ENCODE peak calls at places on chromosomes 13 and 19, in seven cellular contexts. A is IMR-90, U is T-helper 1 cell, E is iris pigment epithelial cell, D is HAP-1, H is T-helper 9 cell, Z is dorsolateral prefrontal cortex. W is an unnamed sample.

GRCh38 chr19:19582471-19582870 is 36.0 kb downstream of the PBX4 start:
- DNase-seq in A (no peak), U (no peak), E (no peak), D (no peak), H (no peak), Z (no peak), W (no peak)

GRCh38 chr13:68056816-68057710 is 826.9 kb upstream of the PCDH9 start:
- DNase-seq in A (peak; percentile 1), U (no peak), E (peak; percentile 92), D (no peak), H (no peak), Z (no peak), W (peak; percentile 44)

GRCh38 chr19:34504809-34505291 is 23.3 kb downstream of the WTIP start:
- DNase-seq in A (no peak), U (no peak), E (no peak), D (no peak), H (no peak), Z (no peak), W (no peak)

GRCh38 chr13:37313383-37313782 is 207.9 kb upstream of the CSNK1A1L start:
- DNase-seq in A (peak; percentile 92), U (no peak), E (peak; percentile 73), D (peak; percentile 67), H (no peak), Z (no peak), W (peak; percentile 74)

GRCh38 chr19:17718988-17719711 is at the start of gene MAP1S:
- DNase-seq in A (peak; percentile 25), U (peak; percentile 60), E (peak; percentile 45), D (peak; percentile 67), H (peak; percentile 47), Z (peak; percentile 50), W (no peak)

GRCh38 chr13:51577690-51578089 is 6.6 kb upstream of the WDFY2 start:
- DNase-seq in A (no peak), U (no peak), E (no peak), D (no peak), H (no peak), Z (no peak), W (no peak)

GRCh38 chr19:47707135-47707925 is 5.9 kb upstream of the EHD2 start:
- DNase-seq in A (peak; percentile 75), U (peak; percentile 50), E (peak; percentile 75), D (peak; percentile 76), H (peak; percentile 60), Z (peak; percentile 69), W (no peak)

GRCh38 chr13:30742896-30743295 is 7.6 kb downstream of the ALOX5AP start:
- DNase-seq in A (no peak), U (no peak), E (no peak), D (no peak), H (no peak), Z (no peak), W (no peak)

GRCh38 chr19:14479985-14480694 is 5.0 kb upstream of the PTGER1 start:
- DNase-seq in A (peak; percentile 20), U (peak; percentile 60), E (peak; percentile 31), D (peak; percentile 52), H (peak; percentile 68), Z (no peak), W (no peak)

GRCh38 chr13:80213201-80213600 is 127.7 kb downstream of the SPRY2 start:
- DNase-seq in A (no peak), U (no peak), E (no peak), D (no peak), H (no peak), Z (no peak), W (no peak)

GRCh38 chr13:41835871-41836270 is 125.0 kb downstream of the VWA8 start:
- DNase-seq in A (peak; percentile 84), U (no peak), E (peak; percentile 71), D (no peak), H (no peak), Z (no peak), W (no peak)

GRCh38 chr13:40688781-40689180 is 22.3 kb upstream of the FOXO1 start:
- DNase-seq in A (no peak), U (no peak), E (no peak), D (no peak), H (no peak), Z (no peak), W (no peak)

GRCh38 chr19:5086232-5086631 is 117.3 kb downstream of the KDM4B start:
- DNase-seq in A (no peak), U (no peak), E (no peak), D (no peak), H (no peak), Z (no peak), W (no peak)

GRCh38 chr19:38209671-38210457 is 14.2 kb downstream of the DPF1 start:
- DNase-seq in A (peak; percentile 37), U (no peak), E (peak; percentile 37), D (no peak), H (no peak), Z (peak; percentile 90), W (peak; percentile 29)

GRCh38 chr19:5251096-5252065 is 89.2 kb downstream of the PTPRS start:
- DNase-seq in A (no peak), U (no peak), E (no peak), D (no peak), H (no peak), Z (no peak), W (no peak)

GRCh38 chr19:38319421-38320258 is at the start of gene KCNK6:
- DNase-seq in A (no peak), U (peak; percentile 38), E (no peak), D (no peak), H (peak; percentile 25), Z (no peak), W (no peak)

GRCh38 chr13:27339299-27339698 is 68.7 kb downstream of the RASL11A start:
- DNase-seq in A (peak; percentile 42), U (no peak), E (peak; percentile 49), D (peak; percentile 72), H (no peak), Z (no peak), W (no peak)

GRCh38 chr13:106569233-106570095 is 1.5 kb upstream of the ARGLU1 start:
- DNase-seq in A (no peak), U (no peak), E (no peak), D (no peak), H (no peak), Z (no peak), W (no peak)

GRCh38 chr13:46668302-46668720 is 115.3 kb downstream of the LRCH1 start:
- DNase-seq in A (peak; percentile 95), U (no peak), E (peak; percentile 93), D (no peak), H (no peak), Z (no peak), W (peak; percentile 78)

GRCh38 chr19:5913739-5914357 is at the start of gene CAPS:
- DNase-seq in A (peak; percentile 23), U (no peak), E (peak; percentile 37), D (no peak), H (no peak), Z (peak; percentile 49), W (no peak)

GRCh38 chr13:21050288-21051197 is 10.8 kb downstream of the LATS2 start:
- DNase-seq in A (no peak), U (no peak), E (peak; percentile 72), D (no peak), H (no peak), Z (no peak), W (no peak)